ENCODE peak calls at places on chromosomes 4 and X, in six cellular contexts. C is RWPE2; G is lower lobe of right lung; K is fibroblast of pulmonary artery; V is activated CD4-positive, CD25-positive, alpha-beta regulatory T cell; O is NCI-H1105 treated with DMSO at 0.1 percent for 48 hours. J is an unnamed sample.
A peak's percentile ranks its signal among the peaks of the same experiment; 100 is the strongest.

GRCh38 chr4:5247735-5248134 is 196.5 kb downstream of the STK32B start:
- DNase-seq in C (no peak), V (no peak), O (no peak), K (no peak), G (no peak), J (no peak)

GRCh38 chr4:74121643-74122579 is 22.9 kb upstream of the CXCL2 start:
- DNase-seq in C (no peak), K (no peak), O (no peak), V (no peak), G (no peak), J (no peak)

GRCh38 chr4:99024481-99025275 is 29.2 kb downstream of the METAP1 start:
- DNase-seq in K (no peak), O (no peak), V (no peak), G (no peak), C (no peak), J (no peak)

GRCh38 chrX:3443186-3443585 is 96.7 kb upstream of the MXRA5 start:
- DNase-seq in G (no peak), V (no peak), O (no peak), C (no peak), K (no peak), J (no peak)

GRCh38 chrX:111328858-111329257 is 58.6 kb upstream of the CAPN6 start:
- DNase-seq in K (no peak), C (no peak), G (no peak), O (no peak), V (no peak), J (no peak)

GRCh38 chr4:125390727-125391126 is 76.0 kb downstream of the FAT4 start:
- DNase-seq in O (no peak), G (no peak), C (no peak), K (no peak), V (no peak), J (no peak)

GRCh38 chr4:154560824-154561231 is 2.0 kb upstream of the FGB start:
- DNase-seq in G (no peak), V (no peak), K (peak; percentile 50), O (no peak), C (peak; percentile 62), J (no peak)

GRCh38 chr4:75718529-75718928 is 5.8 kb upstream of the USO1 start:
- DNase-seq in K (peak; percentile 33), V (no peak), O (no peak), G (no peak), C (no peak), J (no peak)

GRCh38 chr4:104616401-104616820 is 121.7 kb upstream of the CXXC4 start:
- DNase-seq in K (no peak), O (peak; percentile 7), V (no peak), G (no peak), C (no peak), J (no peak)

GRCh38 chrX:97328853-97329252 is 445.1 kb downstream of the RPA4 start:
- DNase-seq in G (no peak), O (no peak), V (no peak), C (no peak), K (no peak), J (no peak)

GRCh38 chr4:128512767-128513322 is 225.2 kb upstream of the PGRMC2 start:
- DNase-seq in O (no peak), V (no peak), K (peak; percentile 33), C (no peak), G (no peak), J (no peak)

J was measured in B cell.